ENCODE peak calls at places on chromosomes 3 and 15, in seven cellular contexts. K is K562, Z is breast epithelium, Y is ovary, N is AG10803, L is OCI-LY7, V is brain microvascular endothelial cell. E is an unnamed sample.
A peak's percentile ranks its signal among the peaks of the same experiment; 100 is the strongest.

GRCh38 chr15:66389859-66390382 is 3.2 kb downstream of the MAP2K1 start:
- DNase-seq in N (no peak), K (no peak), V (no peak), L (peak; percentile 26), Y (no peak), Z (no peak), E (peak; percentile 30)

GRCh38 chr3:1072040-1072439 is 20.8 kb upstream of the CNTN6 start:
- DNase-seq in V (no peak), L (no peak), N (no peak), K (no peak), Z (no peak), Y (no peak), E (no peak)

GRCh38 chr3:38397320-38397719 is 50.7 kb downstream of the XYLB start:
- DNase-seq in N (peak; percentile 25), K (no peak), V (peak; percentile 20), Z (no peak), Y (no peak), L (peak; percentile 10), E (peak; percentile 62)

GRCh38 chr3:128706171-128706570 is 19.8 kb upstream of the RAB7A start:
- DNase-seq in K (no peak), V (no peak), L (no peak), N (no peak), Y (no peak), Z (no peak), E (no peak)

GRCh38 chr15:76235186-76235826 is 76.0 kb downstream of the ETFA start:
- DNase-seq in Y (no peak), L (peak; percentile 58), V (no peak), K (no peak), Z (no peak), N (peak; percentile 56), E (peak; percentile 71)

GRCh38 chr15:41490355-41490754 is 3.3 kb upstream of the ITPKA start:
- DNase-seq in L (no peak), Z (no peak), K (peak; percentile 46), Y (no peak), V (peak; percentile 80), N (peak; percentile 96), E (peak; percentile 96)

GRCh38 chr3:101995371-101996046 is 146.2 kb downstream of the NFKBIZ start:
- DNase-seq in Z (no peak), K (no peak), Y (no peak), N (no peak), L (no peak), V (peak; percentile 49), E (peak; percentile 74)

GRCh38 chr3:155026999-155027591 is 53.0 kb upstream of the MME start:
- DNase-seq in Z (no peak), Y (no peak), V (peak; percentile 4), K (no peak), N (peak; percentile 94), L (no peak), E (peak; percentile 95)

GRCh38 chr3:98513136-98513535 is 9.6 kb downstream of the CLDND1 start:
- DNase-seq in L (no peak), Z (no peak), Y (no peak), N (peak; percentile 73), V (peak; percentile 13), K (no peak), E (peak; percentile 84)

GRCh38 chr15:67109141-67110034 is 44.0 kb downstream of the SMAD3 start:
- DNase-seq in K (no peak), N (peak; percentile 97), Y (peak; percentile 76), L (peak; percentile 77), V (peak; percentile 98), Z (no peak), E (peak; percentile 98)

GRCh38 chr3:29427266-29428103 is 146.6 kb downstream of the RBMS3 start:
- DNase-seq in Z (no peak), N (peak; percentile 99), K (no peak), Y (no peak), L (no peak), V (no peak), E (no peak)

GRCh38 chr3:171979081-171979480 is 60.3 kb upstream of the FNDC3B start:
- DNase-seq in N (no peak), Y (no peak), L (no peak), Z (no peak), V (no peak), K (no peak), E (no peak)

GRCh38 chr15:99537344-99537743 is 28.4 kb upstream of the MEF2A start:
- DNase-seq in Y (no peak), Z (no peak), L (no peak), K (no peak), V (peak; percentile 47), N (peak; percentile 43), E (peak; percentile 18)

GRCh38 chr3:140050977-140051957 is 116.3 kb downstream of the CLSTN2 start:
- DNase-seq in Z (no peak), L (no peak), N (no peak), Y (peak; percentile 49), K (peak; percentile 11), V (no peak), E (no peak)

GRCh38 chr3:72255736-72256559 is 471.0 kb upstream of the PROK2 start:
- DNase-seq in N (no peak), V (no peak), K (no peak), L (no peak), Z (peak; percentile 88), Y (no peak), E (no peak)
- TF ChIP-seq CTCF in N (no peak), V (peak; percentile 24), K (no peak), L (no peak), Z (peak; percentile 18), Y (no peak), E (no peak)

GRCh38 chr15:39291036-39291435 is 289.8 kb upstream of the THBS1 start:
- DNase-seq in K (no peak), L (no peak), N (no peak), Y (no peak), Z (no peak), V (no peak), E (no peak)
- H3K4me3 ChIP-seq in K (no peak overlapping the region), L (no peak overlapping the region), N (no peak overlapping the region), Y (no peak overlapping the region), Z (no peak overlapping the region), V (no peak overlapping the region), E (no peak overlapping the region)

DNA sequence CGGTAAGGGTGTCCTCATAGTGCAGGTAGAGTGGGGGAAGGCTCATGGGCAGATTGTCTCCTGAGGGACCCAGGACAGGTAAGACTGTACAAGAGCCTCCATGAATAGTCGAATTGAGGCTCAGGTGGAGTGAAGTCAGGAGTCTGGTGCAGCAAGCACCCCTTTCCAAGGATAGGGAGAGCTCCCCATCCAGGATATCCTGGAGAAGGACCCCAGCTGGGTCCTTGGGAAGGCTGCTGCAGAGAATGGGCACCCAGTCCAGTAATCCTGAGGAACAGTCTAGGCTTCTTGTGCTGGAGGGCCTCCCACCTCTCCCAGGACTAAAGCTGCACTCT is 592 bp downstream of the DUOXA2 start:
- DNase-seq in L (no peak), K (no peak), V (no peak), Z (no peak), Y (no peak), N (no peak), E (no peak)
- TF ChIP-seq CTCF in L (no peak), K (no peak), V (no peak), Z (no peak), Y (no peak), N (no peak), E (no peak)

DNA sequence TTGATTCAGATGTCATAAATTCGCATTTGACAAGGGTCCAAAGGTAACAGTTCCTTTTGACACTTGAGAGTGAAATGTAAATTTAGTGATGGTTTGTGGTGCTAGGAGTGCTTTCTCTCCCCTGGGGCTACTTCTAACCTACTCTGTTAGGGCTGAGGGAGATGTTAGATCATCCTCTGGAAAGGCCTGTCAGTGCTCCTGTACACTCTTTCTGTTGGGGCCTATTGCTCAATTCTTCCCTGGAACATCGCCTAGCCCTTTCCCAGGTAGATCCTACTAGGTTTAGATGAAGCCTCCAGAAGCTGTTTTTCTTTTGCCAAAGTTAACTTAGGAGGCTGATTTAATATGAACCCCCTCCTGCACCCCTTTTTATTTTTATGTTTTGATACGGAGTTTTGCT is 1.4 kb downstream of the PCCB start:
- DNase-seq in V (no peak), Z (no peak), K (peak; percentile 15), Y (peak; percentile 30), L (peak; percentile 21), N (no peak), E (no peak)
- H3K4me3 ChIP-seq in V (no peak overlapping the region), Z (peak overlapping the region; percentile 81), K (peak overlapping the region; percentile 58), Y (no peak overlapping the region), L (peak overlapping the region; percentile 71), N (peak overlapping the region; percentile 77), E (peak overlapping the region; percentile 80)

DNA sequence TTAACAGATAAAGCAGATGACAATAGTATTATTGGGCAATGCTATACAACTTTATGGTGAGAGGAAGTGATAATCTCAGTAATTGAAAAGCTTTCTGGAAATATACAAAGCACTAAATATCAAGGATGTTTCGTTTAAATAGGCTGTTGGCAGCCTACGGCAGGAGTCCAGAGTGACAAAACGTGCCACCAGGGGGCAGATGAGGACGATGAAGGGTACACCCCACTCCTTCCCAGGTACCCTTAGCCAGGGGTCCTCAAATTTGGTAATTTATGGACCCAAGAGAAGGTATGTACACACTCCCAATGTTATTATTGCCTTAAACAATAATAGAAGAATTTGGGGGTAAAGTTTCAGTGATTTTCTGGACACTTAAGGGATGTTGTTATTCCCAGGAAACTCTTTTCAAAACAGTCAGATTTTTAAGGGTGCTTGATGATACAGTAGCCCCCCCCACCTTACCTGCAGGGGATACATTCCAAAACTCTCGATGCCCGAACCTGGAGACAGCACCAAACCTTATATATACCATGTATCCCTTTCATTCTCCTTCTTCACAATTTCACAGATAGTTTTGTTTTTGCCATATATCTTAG is 1.4 kb upstream of the MAGEL2 start:
- DNase-seq in Z (no peak), K (peak; percentile 54), N (peak; percentile 4), Y (peak; percentile 62), V (no peak), L (peak; percentile 20), E (peak; percentile 25)
- TF ChIP-seq CTCF in Z (no peak), K (peak; percentile 48), N (peak; percentile 51), Y (peak; percentile 34), V (peak; percentile 59), L (peak; percentile 78), E (peak; percentile 54)

GRCh38 chr3:16809482-16809881 is 75.3 kb upstream of the PLCL2 start:
- DNase-seq in Y (no peak), N (no peak), L (no peak), Z (no peak), K (no peak), V (no peak), E (no peak)

GRCh38 chr3:16810013-16810412 is 74.7 kb upstream of the PLCL2 start:
- DNase-seq in L (no peak), K (no peak), V (no peak), Y (no peak), Z (no peak), N (no peak), E (peak; percentile 13)

GRCh38 chr3:16808393-16809107 is 76.2 kb upstream of the PLCL2 start:
- DNase-seq in N (no peak), V (no peak), Z (no peak), K (no peak), Y (no peak), L (no peak), E (no peak)

GRCh38 chr3:16807441-16807840 is 77.3 kb upstream of the PLCL2 start:
- DNase-seq in V (peak; percentile 5), L (no peak), Y (no peak), Z (no peak), N (peak; percentile 85), K (no peak), E (peak; percentile 70)

DNA sequence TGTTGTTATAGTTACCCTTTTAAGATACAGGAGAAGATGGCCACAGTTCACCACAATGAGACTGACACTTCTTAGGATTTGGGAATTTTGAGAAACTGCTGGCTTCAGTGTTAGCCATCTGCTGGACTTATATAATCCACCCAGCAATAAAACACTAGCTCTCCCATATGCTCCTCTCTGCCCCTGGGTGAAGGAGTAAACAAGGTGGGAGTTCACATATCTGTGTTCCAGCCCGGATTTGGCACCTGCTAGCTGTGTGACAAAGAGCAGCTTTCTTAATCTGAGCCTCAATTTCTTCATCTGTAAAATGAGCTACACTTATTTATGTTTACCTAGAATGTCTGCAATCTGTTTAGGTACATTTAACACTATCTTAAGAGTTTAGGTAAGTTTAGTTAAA is 76.8 kb upstream of the PLCL2 start:
- DNase-seq in L (no peak), K (no peak), N (peak; percentile 25), Y (no peak), V (no peak), Z (no peak), E (peak; percentile 19)
- H3K4me3 ChIP-seq in L (no peak overlapping the region), K (no peak overlapping the region), N (no peak overlapping the region), Y (no peak overlapping the region), V (no peak overlapping the region), Z (no peak overlapping the region), E (no peak overlapping the region)

E was measured in fibroblast of pulmonary artery.